ENCODE peak calls at places on chromosomes 2 and 18, in nine cellular contexts. I is IMR-90; P is endothelial cell of umbilical vein; U is hepatocyte; C is MM.1S; W is HCT116; X is stomach; B is CD8-positive, alpha-beta memory T cell; J is H1. N is an unnamed sample. For H3K27me3, the result is how much of the 10 kb centered on the place peaks cover.

GRCh38 chr2:182064024-182064880 is 78.6 kb downstream of the PPP1R1C start:
- DNase-seq in I (peak), B (no peak), U (no peak), X (no peak), P (no peak), J (no peak), W (no peak), C (no peak), N (peak)

GRCh38 chr2:83615491-83615890 is 843.6 kb downstream of the SUCLG1 start:
- DNase-seq in J (no peak), C (no peak), B (no peak), P (no peak), X (no peak), U (no peak), W (no peak), I (no peak), N (no peak)

GRCh38 chr2:60416221-60417008 is 137.0 kb downstream of the BCL11A start:
- DNase-seq in X (peak), U (peak), W (no peak), I (peak), C (no peak), P (no peak), B (no peak), J (no peak), N (peak)

GRCh38 chr2:1052671-1053270 is 102.1 kb downstream of the SNTG2 start:
- DNase-seq in C (no peak), I (peak), J (no peak), P (no peak), W (no peak), U (peak), B (no peak), X (no peak), N (no peak)

GRCh38 chr2:37781028-37781427 is 109.6 kb upstream of the CDC42EP3 start:
- DNase-seq in U (no peak), W (no peak), B (no peak), J (no peak), I (peak), P (peak), X (no peak), C (no peak), N (no peak)

GRCh38 chr2:205198130-205198505 is 484.2 kb upstream of the NRP2 start:
- DNase-seq in W (no peak), P (peak), X (no peak), C (no peak), I (peak), J (no peak), B (no peak), U (no peak), N (no peak)

GRCh38 chr2:219041252-219041651 is at the start of gene CFAP65:
- DNase-seq in I (peak), U (peak), J (peak), P (peak), C (no peak), W (peak), B (no peak), X (peak), N (peak)

GRCh38 chr2:8676191-8676914 is 5.5 kb upstream of the ID2 start:
- DNase-seq in B (no peak), P (peak), C (no peak), I (peak), J (peak), W (no peak), U (peak), X (peak), N (peak)

GRCh38 chr18:3722662-3723433 is 272.9 kb downstream of the TGIF1 start:
- DNase-seq in U (peak), B (no peak), W (no peak), I (peak), C (no peak), P (no peak), X (no peak), J (no peak), N (no peak)

GRCh38 chr2:39099820-39100728 is 20.8 kb downstream of the SOS1 start:
- DNase-seq in U (no peak), P (peak), X (no peak), J (no peak), B (no peak), I (peak), C (peak), W (no peak), N (no peak)

GRCh38 chr2:189347540-189347939 is 93.7 kb upstream of the WDR75 start:
- DNase-seq in X (no peak), W (peak), I (peak), C (peak), B (no peak), P (peak), J (no peak), U (peak), N (peak)

GRCh38 chr2:72931280-72931910 is 14.1 kb downstream of the EMX1 start:
- DNase-seq in B (no peak), J (no peak), C (no peak), X (no peak), P (no peak), U (no peak), W (no peak), I (peak), N (no peak)

GRCh38 chr2:45220227-45220626 is 211.0 kb upstream of the SIX2 start:
- DNase-seq in X (no peak), C (no peak), B (no peak), W (no peak), J (no peak), P (no peak), I (no peak), U (no peak), N (no peak)

GRCh38 chr2:234911271-234911670 is 40.5 kb upstream of the SH3BP4 start:
- DNase-seq in C (no peak), U (no peak), J (no peak), P (no peak), W (no peak), B (no peak), I (peak), X (no peak), N (no peak)

GRCh38 chr2:120597595-120598193 is 138.0 kb upstream of the GLI2 start:
- DNase-seq in B (no peak), P (no peak), C (no peak), W (no peak), J (no peak), U (no peak), I (no peak), X (no peak), N (no peak)
- H3K27ac ChIP-seq in B (no peak), P (no peak), C (no peak), W (no peak), J (no peak), U (no peak), I (no peak), X (peak), N (no peak)

GRCh38 chr2:74104839-74105238 is 42.9 kb downstream of the BOLA3 start:
- DNase-seq in W (no peak), P (no peak), C (no peak), B (no peak), J (no peak), X (no peak), U (no peak), I (no peak), N (no peak)

GRCh38 chr2:74109551-74109950 is 38.2 kb downstream of the BOLA3 start:
- DNase-seq in I (no peak), C (no peak), W (no peak), U (no peak), B (no peak), J (no peak), X (no peak), P (no peak), N (no peak)

GRCh38 chr2:74103763-74104162 is 43.9 kb downstream of the BOLA3 start:
- DNase-seq in B (no peak), U (no peak), I (no peak), J (no peak), W (no peak), C (no peak), X (no peak), P (no peak), N (no peak)

GRCh38 chr2:74105413-74105812 is 42.3 kb downstream of the BOLA3 start:
- DNase-seq in U (no peak), J (no peak), C (no peak), B (no peak), I (no peak), W (no peak), X (no peak), P (no peak), N (no peak)

GRCh38 chr2:74107071-74107470 is 40.6 kb downstream of the BOLA3 start:
- DNase-seq in B (no peak), I (no peak), J (peak), U (no peak), W (no peak), X (no peak), P (no peak), C (no peak), N (no peak)
- H3K4me3 ChIP-seq in B (no peak), I (no peak), J (no peak), U (no peak), W (no peak), X (no peak), P (no peak), C (no peak), N (no peak)

GRCh38 chr2:231211461-231211860 is 13.0 kb downstream of the ARMC9 start:
- DNase-seq in B (no peak), X (no peak), I (no peak), U (no peak), J (no peak), P (no peak), C (no peak), W (no peak), N (no peak)
- H3K27me3 ChIP-seq in B (under half), X (under half), I (under half), U (under half), J (under half), P (under half), C (under half), W (under half), N (under half)

GRCh38 chr2:98522854-98523253 is 78.2 kb downstream of the INPP4A start:
- DNase-seq in P (peak), X (no peak), C (no peak), W (no peak), B (no peak), J (no peak), U (no peak), I (peak), N (no peak)

GRCh38 chr2:98520806-98521205 is 76.1 kb downstream of the INPP4A start:
- DNase-seq in P (no peak), C (no peak), X (no peak), J (no peak), I (no peak), B (no peak), U (no peak), W (no peak), N (no peak)

GRCh38 chr2:98521266-98521665 is 76.6 kb downstream of the INPP4A start:
- DNase-seq in I (no peak), C (no peak), U (no peak), P (no peak), J (no peak), W (no peak), B (no peak), X (no peak), N (no peak)

GRCh38 chr2:98528349-98528748 is 80.0 kb downstream of the COA5 start:
- DNase-seq in I (no peak), J (no peak), B (no peak), P (no peak), W (no peak), X (no peak), C (no peak), U (no peak), N (no peak)

GRCh38 chr2:98524168-98524567 is 79.5 kb downstream of the INPP4A start:
- DNase-seq in B (no peak), P (no peak), X (no peak), U (no peak), W (no peak), J (no peak), C (no peak), I (peak), N (no peak)
- H3K27ac ChIP-seq in B (no peak), P (no peak), X (no peak), U (no peak), W (no peak), J (no peak), C (no peak), I (no peak), N (no peak)

GRCh38 chr2:152566728-152567069 is 150.6 kb downstream of the PRPF40A start:
- DNase-seq in W (no peak), U (no peak), C (no peak), X (no peak), I (peak), J (no peak), P (no peak), B (no peak), N (no peak)
- H3K4me3 ChIP-seq in W (no peak), U (no peak), C (no peak), X (no peak), I (no peak), J (no peak), P (no peak), B (no peak), N (no peak)

DNA sequence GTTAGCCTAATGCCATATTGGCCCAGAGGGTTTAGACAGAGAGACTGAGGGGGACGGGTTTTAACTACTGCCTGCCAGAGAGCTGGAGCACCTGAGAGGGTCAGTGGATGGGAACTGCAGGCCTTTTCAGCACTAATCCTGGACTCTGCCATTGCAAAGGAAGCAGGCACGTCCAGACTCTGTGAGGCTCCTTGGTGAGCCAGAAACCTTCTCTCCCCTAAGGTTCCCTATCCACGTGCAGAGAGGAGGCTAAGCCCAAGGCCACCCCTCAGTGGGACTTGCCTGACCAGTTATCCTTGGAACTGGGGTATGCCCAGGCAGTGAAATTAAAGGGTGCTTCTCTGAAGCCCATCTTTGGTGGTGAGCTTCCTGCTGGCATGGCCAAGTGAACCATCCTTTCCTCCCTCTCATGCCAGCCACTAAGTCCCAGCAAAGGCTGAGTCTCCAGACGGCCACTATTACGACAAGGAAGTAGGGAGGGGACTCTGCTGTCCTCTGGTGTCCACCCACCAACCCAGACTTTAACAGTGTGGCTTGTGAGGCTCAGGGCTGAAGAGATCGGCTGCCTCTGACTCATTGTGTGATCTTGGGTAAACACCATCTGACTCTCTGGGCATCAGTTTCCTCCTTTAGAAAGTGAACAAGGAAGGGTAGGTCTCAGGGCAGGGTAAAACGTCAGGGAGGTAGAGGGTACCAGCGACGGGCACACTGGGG is 3.9 kb upstream of the MLPH start:
- DNase-seq in I (peak), C (no peak), J (no peak), B (no peak), P (peak), X (peak), U (peak), W (no peak), N (no peak)
- H3K27me3 ChIP-seq in I (under half), C (under half), J (under half), B (under half), P (half or more), X (under half), U (under half), W (under half), N (under half)

N was measured in testis.